ENCODE peak calls at places on chromosomes 4 and X, in four cellular contexts. R is stomach, Y is HepG2, Z is Panc1. A is an unnamed sample. For H3K4me1, the result is how much of the 10 kb centered on the place peaks cover.

GRCh38 chrX:3216581-3216980 is 129.9 kb downstream of the MXRA5 start:
- DNase-seq in R (no peak), Y (no peak), Z (no peak), A (no peak)

GRCh38 chr4:105780176-105780575 is 71.6 kb downstream of the GSTCD start:
- DNase-seq in R (no peak), Y (no peak), Z (no peak), A (no peak)

GRCh38 chr4:8920969-8921368 is 49.3 kb upstream of the HMX1 start:
- DNase-seq in R (peak), Y (no peak), Z (no peak), A (no peak)

GRCh38 chr4:165506780-165507305 is 128.0 kb downstream of the CPE start:
- DNase-seq in R (no peak), Y (no peak), Z (no peak), A (no peak)

GRCh38 chr4:107913283-107913899 is 18.0 kb upstream of the CYP2U1 start:
- DNase-seq in R (no peak), Y (peak), Z (peak), A (no peak)

GRCh38 chr4:156749791-156750403 is 221.7 kb downstream of the PDGFC start:
- DNase-seq in R (no peak), Y (no peak), Z (no peak), A (no peak)

GRCh38 chr4:141002323-141002805 is 130.9 kb downstream of the RNF150 start:
- DNase-seq in R (no peak), Y (no peak), Z (no peak), A (no peak)

GRCh38 chr4:122747068-122747467 is 14.6 kb downstream of the BBS12 start:
- DNase-seq in R (no peak), Y (no peak), Z (no peak), A (no peak)

GRCh38 chrX:68090266-68090665 is 343.0 kb downstream of the OPHN1 start:
- DNase-seq in R (no peak), Y (no peak), Z (no peak), A (no peak)

GRCh38 chr4:16626945-16627344 is 271.5 kb downstream of the LDB2 start:
- DNase-seq in R (no peak), Y (no peak), Z (no peak), A (peak)

GRCh38 chrX:54386314-54386713 is 28.5 kb upstream of the WNK3 start:
- DNase-seq in R (no peak), Y (no peak), Z (no peak), A (no peak)

GRCh38 chrX:44232100-44232499 is 111.4 kb downstream of the EFHC2 start:
- DNase-seq in R (no peak), Y (no peak), Z (no peak), A (no peak)

GRCh38 chr4:40395908-40396806 is 61.0 kb downstream of the CHRNA9 start:
- DNase-seq in R (peak), Y (peak), Z (no peak), A (no peak)

GRCh38 chr4:117983541-117984451 is 50.5 kb upstream of the NDST3 start:
- DNase-seq in R (no peak), Y (no peak), Z (no peak), A (no peak)

GRCh38 chrX:41347186-41347585 is 13.2 kb downstream of the DDX3X start:
- DNase-seq in R (no peak), Y (no peak), Z (no peak), A (no peak)

GRCh38 chrX:134294548-134294947 is 57.6 kb downstream of the CCDC160 start:
- DNase-seq in R (no peak), Y (no peak), Z (no peak), A (no peak)

GRCh38 chr4:120317713-120318112 is 251.1 kb upstream of the MAD2L1 start:
- DNase-seq in R (no peak), Y (no peak), Z (no peak), A (no peak)

GRCh38 chr4:5460106-5460801 is 248.1 kb downstream of the EVC2 start:
- DNase-seq in R (no peak), Y (peak), Z (peak), A (peak)

GRCh38 chrX:13638021-13638420 is 14.9 kb upstream of the TCEANC start:
- DNase-seq in R (no peak), Y (no peak), Z (no peak), A (no peak)

GRCh38 chr4:139256349-139256748 is 23.7 kb downstream of the MGARP start:
- DNase-seq in R (no peak), Y (no peak), Z (no peak), A (no peak)

GRCh38 chrX:154748712-154749339 is 2.1 kb downstream of the GAB3 start:
- DNase-seq in R (no peak), Y (peak), Z (no peak), A (no peak)

GRCh38 chr4:152614337-152614736 is 65.5 kb downstream of the TMEM154 start:
- DNase-seq in R (no peak), Y (no peak), Z (no peak), A (no peak)

GRCh38 chr4:128574706-128575105 is 234.8 kb upstream of the JADE1 start:
- DNase-seq in R (peak), Y (peak), Z (no peak), A (no peak)

GRCh38 chr4:40909363-40909876 is 159.7 kb downstream of the NSUN7 start:
- DNase-seq in R (no peak), Y (no peak), Z (peak), A (no peak)

GRCh38 chr4:3787489-3788365 is 21.5 kb downstream of the ADRA2C start:
- DNase-seq in R (no peak), Y (no peak), Z (no peak), A (no peak)

GRCh38 chr4:93416337-93417102 is 412.0 kb upstream of the ATOH1 start:
- DNase-seq in R (no peak), Y (no peak), Z (no peak), A (no peak)

GRCh38 chr4:153068751-153069150 is 132.6 kb downstream of the FHDC1 start:
- DNase-seq in R (no peak), Y (peak), Z (no peak), A (no peak)

GRCh38 chr4:32631824-32632223 is 1911.7 kb downstream of the PCDH7 start:
- DNase-seq in R (no peak), Y (no peak), Z (no peak), A (no peak)

GRCh38 chrX:154600962-154601374 is 16.0 kb downstream of the CTAG1A start:
- DNase-seq in R (no peak), Y (no peak), Z (no peak), A (no peak)

GRCh38 chrX:13581554-13581953 is 12.2 kb downstream of the EGFL6 start:
- DNase-seq in R (no peak), Y (no peak), Z (no peak), A (no peak)

GRCh38 chrX:152259150-152259549 is 120.8 kb upstream of the MAGEA10 start:
- DNase-seq in R (no peak), Y (no peak), Z (no peak), A (no peak)

GRCh38 chr4:187484186-187484585 is 511.4 kb upstream of the ZFP42 start:
- DNase-seq in R (no peak), Y (no peak), Z (no peak), A (no peak)

GRCh38 chr4:187887886-187888285 is 107.7 kb upstream of the ZFP42 start:
- DNase-seq in R (no peak), Y (no peak), Z (no peak), A (no peak)

GRCh38 chrX:11100281-11101035 is 10.7 kb upstream of the HCCS start:
- DNase-seq in R (peak), Y (peak), Z (no peak), A (no peak)

GRCh38 chr4:117156806-117157205 is 71.4 kb upstream of the TRAM1L1 start:
- DNase-seq in R (no peak), Y (no peak), Z (no peak), A (no peak)

GRCh38 chr4:184802203-184803015 is 23.4 kb downstream of the ACSL1 start:
- DNase-seq in R (no peak), Y (no peak), Z (no peak), A (no peak)

GRCh38 chr4:120314969-120315368 is 248.3 kb upstream of the MAD2L1 start:
- DNase-seq in R (no peak), Y (no peak), Z (no peak), A (no peak)

GRCh38 chr4:157818946-157819692 is 353.7 kb downstream of the GASK1B start:
- DNase-seq in R (no peak), Y (no peak), Z (no peak), A (peak)

GRCh38 chr4:155587766-155588165 is 78.9 kb upstream of the GUCY1A1 start:
- DNase-seq in R (no peak), Y (no peak), Z (no peak), A (no peak)

GRCh38 chr4:156298230-156298629 is 344.6 kb upstream of the CTSO start:
- DNase-seq in R (no peak), Y (no peak), Z (no peak), A (no peak)

DNA sequence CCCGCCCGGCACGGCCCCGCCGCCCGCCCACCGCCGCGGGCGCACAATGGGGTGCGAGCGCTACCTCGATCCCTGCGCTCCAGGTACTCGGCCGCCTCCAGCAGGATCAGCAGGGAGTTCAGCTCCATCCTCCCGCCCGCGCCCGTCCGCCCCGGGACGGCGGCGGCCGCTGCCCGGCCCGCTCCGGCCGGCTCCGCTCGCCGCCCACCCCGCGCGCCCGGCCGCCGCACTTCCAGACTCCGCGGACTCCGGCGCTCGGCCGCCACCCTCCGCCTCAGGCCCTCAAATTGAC is at the start of gene MXD4:
- DNase-seq in R (no peak), Y (no peak), Z (no peak), A (no peak)
- TF ChIP-seq POLR2AphosphoS5 in R (peak), Y (no peak), Z (no peak), A (no peak)

GRCh38 chr4:79856196-79856595 is 216.8 kb downstream of the ANTXR2 start:
- DNase-seq in R (no peak), Y (no peak), Z (no peak), A (no peak)
- H3K4me1 ChIP-seq in R (under half), Y (under half), Z (under half), A (under half)

DNA sequence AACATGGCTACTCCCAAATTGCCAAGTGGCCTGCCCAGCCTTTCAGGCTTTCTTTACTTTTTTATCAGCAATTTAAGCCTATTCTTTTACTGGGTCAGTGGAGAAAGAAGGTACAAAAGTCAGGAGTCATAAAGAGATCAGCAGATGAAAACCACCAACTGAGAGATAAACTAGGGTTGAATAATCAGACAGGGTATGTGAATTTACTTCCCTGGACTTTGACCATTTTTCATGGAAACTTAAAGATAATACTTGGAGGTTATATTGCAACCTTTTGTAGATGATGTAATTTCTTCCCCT is 8.1 kb upstream of the KLHL8 start:
- DNase-seq in R (no peak), Y (no peak), Z (no peak), A (no peak)
- TF ChIP-seq CTCF in R (no peak), Y (no peak), Z (no peak), A (no peak)

DNA sequence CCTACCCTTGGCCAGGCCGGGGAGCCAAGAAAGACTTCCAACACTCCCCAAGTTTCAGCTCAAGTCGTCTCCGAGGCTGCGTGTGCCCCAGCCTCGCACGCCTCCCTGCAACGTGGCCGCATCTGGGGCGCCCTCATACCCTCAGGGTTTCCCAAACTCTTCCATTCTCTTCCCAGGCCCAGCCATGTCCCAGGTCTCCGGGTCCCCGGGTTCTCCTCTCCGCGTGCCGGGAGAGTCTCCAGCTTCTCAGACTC is 312 bp upstream of the STK26 start:
- DNase-seq in R (no peak), Y (no peak), Z (no peak), A (peak)
- TF ChIP-seq POLR2AphosphoS5 in R (no peak), Y (no peak), Z (no peak), A (no peak)

GRCh38 chrX:30530591-30530990 is 47.0 kb downstream of the TASL start:
- DNase-seq in R (no peak), Y (no peak), Z (no peak), A (no peak)

GRCh38 chrX:30521440-30522182 is 56.0 kb downstream of the TASL start:
- DNase-seq in R (no peak), Y (no peak), Z (no peak), A (no peak)

GRCh38 chrX:30525732-30526131 is 51.8 kb downstream of the TASL start:
- DNase-seq in R (no peak), Y (no peak), Z (no peak), A (no peak)
- H3K4me1 ChIP-seq in R (under half), Y (under half), Z (under half), A (under half)

GRCh38 chrX:132375941-132376340 is 112.9 kb downstream of the MBNL3 start:
- DNase-seq in R (no peak), Y (no peak), Z (no peak), A (no peak)

GRCh38 chrX:132369650-132370049 is 119.2 kb downstream of the MBNL3 start:
- DNase-seq in R (no peak), Y (peak), Z (no peak), A (no peak)

GRCh38 chrX:132367984-132368383 is 120.9 kb downstream of the MBNL3 start:
- DNase-seq in R (no peak), Y (peak), Z (no peak), A (no peak)

GRCh38 chrX:132373610-132374009 is 115.2 kb downstream of the MBNL3 start:
- DNase-seq in R (no peak), Y (no peak), Z (no peak), A (no peak)
- TF ChIP-seq CTCF in R (no peak), Y (no peak), Z (no peak), A (no peak)

DNA sequence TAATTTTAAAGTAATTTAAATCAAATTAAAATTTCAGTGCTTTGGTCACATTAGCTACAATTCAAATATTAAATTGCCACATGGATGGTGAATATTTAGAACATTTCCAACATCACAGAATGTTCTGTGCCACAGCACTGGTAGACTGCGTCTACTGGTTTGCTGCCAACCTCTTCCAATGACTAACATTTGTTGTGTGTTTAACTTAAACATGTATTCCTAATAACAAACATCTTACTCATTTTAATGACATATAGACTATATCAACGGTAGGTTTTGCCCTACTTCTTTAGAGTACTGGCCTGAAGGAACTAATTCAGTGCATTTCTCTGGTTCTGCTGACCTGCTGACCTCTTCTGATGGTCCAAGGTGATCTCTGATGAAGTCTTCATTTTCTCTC is 157.6 kb downstream of the DCK start:
- DNase-seq in R (no peak), Y (no peak), Z (no peak), A (no peak)
- TF ChIP-seq POLR2AphosphoS5 in R (no peak), Y (no peak), Z (no peak), A (no peak)

DNA sequence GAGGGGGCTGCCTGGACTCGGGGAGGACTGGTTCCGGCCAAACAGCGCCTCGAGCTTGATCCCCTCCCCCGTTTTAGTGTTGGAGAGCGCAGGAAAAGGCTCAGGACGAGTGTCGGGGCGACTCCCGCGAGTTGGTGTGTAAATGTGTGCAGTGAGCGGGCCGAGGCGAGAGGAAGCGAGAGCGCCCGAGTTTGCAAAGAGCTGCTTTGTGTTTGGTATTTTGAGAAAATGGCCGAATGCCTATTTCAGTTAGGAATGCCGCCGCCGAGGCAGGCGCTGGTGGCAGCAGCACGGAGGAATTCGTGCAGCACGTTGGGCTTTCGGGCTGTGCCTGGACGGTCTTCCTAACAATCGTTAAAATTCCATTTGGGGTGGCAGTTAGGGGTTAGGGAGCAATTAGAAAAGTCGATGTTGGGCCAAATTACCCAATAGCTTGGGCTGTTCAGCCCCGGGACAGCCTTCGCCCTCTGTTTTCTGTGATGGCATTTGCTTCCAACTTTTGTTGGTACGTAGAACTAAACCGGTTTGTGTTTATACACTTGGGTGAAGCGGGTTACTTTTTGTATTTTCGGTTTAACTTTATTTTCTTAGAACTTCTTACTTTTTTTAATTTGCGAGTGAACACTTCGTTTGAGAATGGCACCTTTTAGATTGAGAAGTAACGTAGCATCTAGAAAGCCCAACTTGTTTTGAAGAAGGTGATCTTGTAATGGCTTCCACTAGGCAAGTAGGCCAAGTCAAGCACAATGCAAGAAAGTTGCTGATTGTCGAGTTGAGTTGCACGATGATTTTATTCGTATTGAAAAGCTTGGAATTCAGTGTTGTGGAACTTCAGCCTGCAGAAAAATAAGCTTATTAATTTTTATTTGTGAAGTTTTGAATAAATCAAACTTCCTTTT is 1.6 kb downstream of the REST start:
- DNase-seq in R (peak), Y (peak), Z (no peak), A (peak)
- H3K4me1 ChIP-seq in R (half or more), Y (under half), Z (under half), A (half or more)

GRCh38 chrX:115896362-115896761 is 274.2 kb upstream of the AGTR2 start:
- DNase-seq in R (no peak), Y (no peak), Z (no peak), A (no peak)

GRCh38 chrX:115897956-115898355 is 272.6 kb upstream of the AGTR2 start:
- DNase-seq in R (no peak), Y (no peak), Z (no peak), A (no peak)

GRCh38 chrX:115900425-115900824 is 270.1 kb upstream of the AGTR2 start:
- DNase-seq in R (no peak), Y (no peak), Z (no peak), A (no peak)

GRCh38 chrX:115895678-115896329 is 274.7 kb upstream of the AGTR2 start:
- DNase-seq in R (no peak), Y (peak), Z (no peak), A (no peak)

GRCh38 chrX:115898382-115899001 is 272.1 kb upstream of the AGTR2 start:
- DNase-seq in R (peak), Y (peak), Z (no peak), A (peak)
- TF ChIP-seq CTCF in R (no peak), Y (peak), Z (no peak), A (peak)

GRCh38 chr4:52780206-52780605 is 29.0 kb upstream of the ERVMER34-1 start:
- DNase-seq in R (no peak), Y (no peak), Z (no peak), A (no peak)
- TF ChIP-seq POLR2AphosphoS5 in R (no peak), Y (no peak), Z (no peak), A (no peak)

A was measured in suprapubic skin.